ENCODE peak calls at places on chromosomes 2 and 18, in nine cellular contexts. D, R, V, E, I, K, U, G and Q are unnamed samples.

GRCh38 chr2:88668862-88669261 is 22.6 kb upstream of the RPIA start:
- DNase-seq in D (no peak), R (no peak), E (no peak), U (no peak), G (no peak), I (no peak), K (no peak), V (no peak), Q (no peak)

GRCh38 chr18:3179430-3180089 is 40.2 kb downstream of the MYOM1 start:
- DNase-seq in V (no peak), G (no peak), U (no peak), E (no peak), D (no peak), I (no peak), R (no peak), K (no peak), Q (no peak)

GRCh38 chr2:120861191-120861575 is 125.5 kb downstream of the GLI2 start:
- DNase-seq in V (no peak), G (no peak), I (no peak), K (no peak), R (peak), E (no peak), D (no peak), U (no peak), Q (no peak)

GRCh38 chr2:237447496-237447895 is 33.5 kb upstream of the COL6A3 start:
- DNase-seq in I (no peak), R (peak), D (no peak), G (no peak), U (no peak), K (no peak), E (no peak), V (no peak), Q (no peak)

GRCh38 chr2:8607591-8607990 is 74.3 kb upstream of the ID2 start:
- DNase-seq in D (no peak), E (no peak), V (no peak), U (no peak), I (no peak), K (peak), R (no peak), G (no peak), Q (no peak)

GRCh38 chr18:11245889-11246288 is 96.5 kb upstream of the PIEZO2 start:
- DNase-seq in G (no peak), I (peak), D (no peak), U (no peak), R (no peak), K (peak), V (no peak), E (no peak), Q (no peak)

GRCh38 chr2:160381425-160381951 is 112.1 kb downstream of the RBMS1 start:
- DNase-seq in D (no peak), G (no peak), I (no peak), E (no peak), K (no peak), U (no peak), R (no peak), V (peak), Q (no peak)

GRCh38 chr2:182049330-182049729 is 63.7 kb downstream of the PPP1R1C start:
- DNase-seq in K (no peak), G (no peak), E (no peak), V (no peak), R (no peak), D (no peak), U (no peak), I (no peak), Q (no peak)

GRCh38 chr18:63273170-63273925 is 46.2 kb downstream of the BCL2 start:
- DNase-seq in D (no peak), K (no peak), V (no peak), G (no peak), U (no peak), I (no peak), R (no peak), E (no peak), Q (no peak)

GRCh38 chr2:67898605-67899004 is 164.2 kb downstream of the C1D start:
- DNase-seq in G (no peak), R (no peak), E (no peak), U (no peak), I (peak), K (no peak), D (no peak), V (no peak), Q (no peak)

GRCh38 chr2:233414777-233415570 is 60.7 kb downstream of the DGKD start:
- DNase-seq in R (no peak), U (no peak), G (no peak), K (no peak), E (no peak), D (no peak), V (no peak), I (no peak), Q (no peak)

GRCh38 chr2:40859617-40860016 is 407.7 kb upstream of the SLC8A1 start:
- DNase-seq in K (no peak), G (no peak), R (no peak), V (no peak), U (no peak), D (no peak), I (no peak), E (no peak), Q (no peak)

GRCh38 chr2:149365826-149366583 is 35.6 kb downstream of the LYPD6 start:
- DNase-seq in I (no peak), G (no peak), K (no peak), V (peak), E (no peak), D (no peak), U (no peak), R (no peak), Q (no peak)

GRCh38 chr2:173187911-173188788 is 112.5 kb downstream of the MAP3K20 start:
- DNase-seq in D (no peak), K (no peak), G (no peak), V (no peak), U (no peak), R (no peak), E (no peak), I (no peak), Q (no peak)

GRCh38 chr2:67798536-67799160 is 264.2 kb downstream of the C1D start:
- DNase-seq in D (peak), G (no peak), V (peak), E (no peak), K (no peak), U (no peak), I (no peak), R (no peak), Q (no peak)

GRCh38 chr2:39486071-39486470 is 49.0 kb upstream of the MAP4K3 start:
- DNase-seq in V (no peak), U (no peak), I (no peak), G (no peak), R (no peak), E (no peak), D (no peak), K (no peak), Q (no peak)

GRCh38 chr2:68458962-68459361 is 8.1 kb downstream of the FBXO48 start:
- DNase-seq in I (no peak), V (peak), R (no peak), G (no peak), K (no peak), D (peak), E (no peak), U (no peak), Q (no peak)

GRCh38 chr2:172928754-172929153 is 146.9 kb upstream of the MAP3K20 start:
- DNase-seq in E (no peak), V (peak), R (no peak), I (no peak), U (no peak), D (no peak), K (no peak), G (no peak), Q (no peak)

DNA sequence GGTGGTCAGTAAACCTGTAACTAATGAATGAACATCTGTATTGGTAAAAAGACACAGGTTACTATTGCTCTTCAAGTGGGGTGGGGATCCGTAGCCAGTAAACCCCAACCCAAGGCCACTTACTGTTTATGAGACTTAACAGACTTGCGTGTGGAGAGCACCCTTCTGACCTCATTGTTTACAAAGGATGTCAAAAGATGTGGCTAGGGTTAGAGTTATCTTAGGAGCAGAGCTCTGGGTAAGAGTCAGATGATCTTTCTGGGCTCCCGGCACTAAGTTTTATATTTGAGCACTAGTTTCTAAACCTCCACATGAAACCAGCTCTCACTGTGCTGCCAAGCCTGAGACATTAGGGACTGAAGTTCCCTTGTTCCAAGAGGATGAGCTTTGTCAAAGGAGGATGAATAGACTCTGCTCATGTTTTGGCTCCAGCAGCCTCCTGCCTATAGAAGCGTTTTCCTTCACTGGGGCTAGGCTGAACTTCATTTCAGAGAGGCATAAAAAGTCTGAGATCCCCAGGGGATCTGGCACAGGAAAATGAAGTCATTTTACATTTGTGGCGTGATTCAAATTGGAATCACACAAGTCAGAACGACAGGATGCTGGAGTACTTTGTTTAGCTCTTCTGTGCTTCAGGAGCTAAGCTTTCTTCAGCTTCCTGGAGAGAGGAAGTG is 403.2 kb upstream of the TRIB2 start:
- DNase-seq in K (no peak), V (no peak), I (no peak), D (peak), G (no peak), U (no peak), E (no peak), R (no peak), Q (no peak)
- TF ChIP-seq CTCF in K (no peak), V (no peak), I (no peak), D (no peak), G (no peak), U (no peak), E (no peak), R (no peak), Q (no peak)

GRCh38 chr2:43193652-43193995 is 32.8 kb downstream of the ZFP36L2 start:
- DNase-seq in D (no peak), V (no peak), G (no peak), I (no peak), K (no peak), R (no peak), E (no peak), U (no peak), Q (no peak)

GRCh38 chr2:43193996-43194869 is 32.2 kb downstream of the ZFP36L2 start:
- DNase-seq in G (no peak), K (no peak), V (no peak), E (no peak), R (peak), D (no peak), U (no peak), I (no peak), Q (no peak)

GRCh38 chr2:43192939-43193651 is 33.3 kb downstream of the ZFP36L2 start:
- DNase-seq in G (no peak), R (no peak), E (no peak), K (no peak), U (no peak), V (no peak), I (no peak), D (no peak), Q (no peak)

GRCh38 chr2:43190305-43191052 is 35.9 kb downstream of the ZFP36L2 start:
- DNase-seq in I (no peak), R (no peak), K (no peak), U (no peak), G (no peak), D (no peak), V (no peak), E (no peak), Q (no peak)

DNA sequence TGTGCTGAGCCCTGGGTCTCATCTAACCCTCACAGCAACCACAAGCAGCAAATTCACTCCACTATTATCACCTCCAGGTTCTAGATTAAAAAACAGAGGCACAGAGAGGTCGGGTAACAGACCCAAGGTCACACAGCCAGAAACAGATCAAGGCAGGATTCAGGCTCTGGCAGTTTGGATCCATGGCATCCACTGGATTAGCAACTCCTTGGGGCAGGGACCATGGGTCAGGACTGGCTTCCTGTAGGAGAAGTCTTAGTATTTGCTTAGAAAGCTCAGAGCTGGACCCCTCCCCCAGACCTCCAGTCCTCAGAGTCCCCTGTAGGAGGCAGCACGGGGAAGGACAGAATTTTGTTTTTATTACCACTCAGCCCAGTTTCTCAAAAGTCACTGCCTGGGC is 34.4 kb downstream of the ZFP36L2 start:
- DNase-seq in K (no peak), D (peak), G (no peak), U (no peak), R (no peak), E (peak), V (no peak), I (no peak), Q (no peak)
- TF ChIP-seq CTCF in K (peak), D (peak), G (no peak), U (no peak), R (no peak), E (no peak), V (peak), I (peak), Q (peak)

DNA sequence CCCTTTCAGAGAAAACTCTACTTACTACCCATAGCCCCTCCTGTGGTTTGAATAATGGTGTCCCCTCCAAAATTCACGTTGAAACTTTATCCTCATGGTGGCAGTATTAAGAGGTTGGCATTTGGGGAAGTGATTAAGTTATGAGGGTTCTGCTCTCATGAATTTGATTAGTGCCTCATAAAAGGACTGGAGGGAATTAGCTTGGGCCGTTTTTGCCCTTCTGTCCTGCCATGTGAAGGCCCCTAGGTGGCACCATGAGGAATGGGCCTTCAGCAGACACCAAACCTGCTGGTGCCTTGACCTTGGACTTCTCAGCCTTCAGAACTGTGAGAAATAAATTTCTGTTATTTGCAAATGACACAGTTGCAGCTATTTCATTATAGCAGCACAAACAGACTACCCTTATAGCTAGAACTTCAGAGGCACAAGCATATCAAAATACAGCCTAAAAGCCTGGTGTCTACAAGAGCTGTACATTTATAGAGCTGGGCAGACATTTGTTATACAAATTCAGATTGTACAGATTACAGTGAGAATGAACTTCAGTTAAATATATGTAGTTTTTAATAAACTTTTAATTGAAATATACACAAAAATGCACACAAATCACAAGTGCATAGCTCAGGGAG is 2.6 kb upstream of the PTPN2 start:
- DNase-seq in K (no peak), G (no peak), D (peak), R (no peak), E (no peak), U (no peak), V (no peak), I (no peak), Q (no peak)
- TF ChIP-seq CTCF in K (peak), G (no peak), D (peak), R (peak), E (no peak), U (no peak), V (peak), I (peak), Q (no peak)

DNA sequence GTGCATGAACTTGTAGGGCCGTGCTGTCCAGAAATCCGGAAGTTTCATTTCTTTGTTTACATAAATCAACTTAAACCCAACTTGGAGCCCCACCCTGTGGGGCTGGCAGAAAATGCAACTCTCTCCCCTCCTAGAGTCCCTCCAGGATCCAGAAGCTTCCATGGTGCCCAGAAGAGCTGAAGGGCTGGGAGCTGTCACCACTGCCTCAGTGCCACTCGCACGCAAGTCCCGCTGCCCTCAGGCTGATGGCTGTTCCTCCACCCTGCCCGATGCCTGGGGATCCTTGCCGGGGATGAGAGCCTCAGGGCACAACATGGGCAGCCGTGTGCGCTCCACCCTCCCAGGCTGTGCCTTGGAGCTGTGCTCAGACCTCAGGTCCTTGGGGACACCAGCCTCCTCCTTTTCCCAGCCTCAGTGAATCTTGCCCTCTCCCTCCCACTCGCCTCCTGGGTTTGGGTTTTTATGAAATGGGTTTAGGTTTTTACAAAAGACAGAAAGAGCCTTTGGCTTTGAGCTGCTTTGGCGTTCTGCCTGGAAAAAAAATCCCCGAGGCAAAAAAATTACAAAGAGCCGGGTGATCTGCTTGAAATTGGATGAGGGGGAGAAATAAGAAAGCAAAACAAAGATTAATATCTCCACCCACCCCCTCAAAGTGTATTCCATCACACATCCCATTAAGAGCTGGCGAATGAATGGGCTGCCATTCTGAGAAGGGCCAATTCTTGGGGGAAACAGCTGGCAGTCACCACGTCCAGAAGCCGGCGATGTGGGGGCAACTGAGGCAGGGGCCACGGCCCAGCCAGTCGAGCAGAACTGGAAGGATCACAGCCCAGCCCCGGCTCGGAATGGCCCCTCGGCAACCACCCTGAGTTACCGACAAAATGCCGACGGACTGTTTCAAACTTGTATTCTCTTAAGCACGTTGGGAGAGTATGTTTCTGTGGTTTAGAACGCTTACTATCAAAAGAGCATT is 155.4 kb downstream of the TWIST2 start:
- DNase-seq in K (peak), D (peak), R (peak), U (no peak), G (no peak), V (no peak), I (peak), E (no peak), Q (no peak)
- TF ChIP-seq CTCF in K (peak), D (no peak), R (no peak), U (no peak), G (no peak), V (no peak), I (peak), E (no peak), Q (no peak)